ENCODE peak calls at places on chromosomes 11 and 22, in five cellular contexts. N, B, Y, F and Z are unnamed samples.

GRCh38 chr22:25494774-25495173 is 69.7 kb upstream of the GRK3 start:
- DNase-seq in B (no peak), N (no peak), Y (no peak), F (no peak), Z (no peak)

GRCh38 chr11:100857236-100858005 is 170.3 kb downstream of the ARHGAP42 start:
- DNase-seq in Y (no peak), N (peak), F (no peak), B (no peak), Z (no peak)

GRCh38 chr11:70826950-70827349 is 425.4 kb downstream of the SHANK2 start:
- DNase-seq in N (no peak), F (no peak), Y (no peak), B (no peak), Z (no peak)

GRCh38 chr22:26975381-26975780 is 318.0 kb downstream of the MIAT start:
- DNase-seq in N (no peak), F (no peak), B (no peak), Y (no peak), Z (no peak)

GRCh38 chr11:8247312-8247711 is 16.4 kb downstream of the LMO1 start:
- DNase-seq in Y (no peak), F (no peak), B (no peak), N (no peak), Z (no peak)

GRCh38 chr11:131910491-131911387 is 540.3 kb downstream of the NTM start:
- DNase-seq in Y (peak), B (no peak), F (no peak), N (peak), Z (no peak)

GRCh38 chr11:108392364-108392763 is 75.0 kb downstream of the C11orf65 start:
- DNase-seq in B (no peak), N (no peak), Y (no peak), F (no peak), Z (no peak)

GRCh38 chr11:67731583-67731982 is 57.2 kb upstream of the ALDH3B2 start:
- DNase-seq in N (no peak), F (no peak), Y (no peak), B (no peak), Z (no peak)

GRCh38 chr11:26575946-26576345 is 3.9 kb upstream of the MUC15 start:
- DNase-seq in F (no peak), Y (no peak), N (peak), B (no peak), Z (no peak)

GRCh38 chr22:25197335-25197734 is 2.3 kb upstream of the CRYBB3 start:
- DNase-seq in N (no peak), F (no peak), Y (no peak), B (no peak), Z (no peak)

GRCh38 chr11:96339704-96340554 is 3.1 kb downstream of the MAML2 start:
- DNase-seq in Y (no peak), B (no peak), F (no peak), N (no peak), Z (no peak)